ENCODE peak calls at places on chromosome 4, in seven cellular contexts. F is IMR-90, B is lower lobe of right lung, L is colonic mucosa, Z is lung, E is breast epithelium, Q is thyroid gland. M is an unnamed sample.

GRCh38 chr4:151753056-151753455 is 7.8 kb downstream of the GATB start:
- DNase-seq in Z (no peak), L (no peak), B (no peak), F (peak; percentile 38), Q (no peak), E (no peak), M (no peak)

GRCh38 chr4:98659106-98659592 is 738 bp upstream of the TSPAN5 start:
- DNase-seq in E (no peak), L (peak; percentile 32), B (no peak), Z (no peak), Q (peak; percentile 12), F (peak; percentile 57), M (no peak)

GRCh38 chr4:72208421-72209075 is 176.7 kb downstream of the NPFFR2 start:
- DNase-seq in F (no peak), B (no peak), Q (no peak), Z (no peak), E (no peak), L (no peak), M (no peak)

GRCh38 chr4:10033191-10033881 is 12.0 kb upstream of the SLC2A9 start:
- DNase-seq in L (no peak), B (no peak), Q (no peak), F (peak; percentile 71), Z (no peak), E (no peak), M (no peak)

GRCh38 chr4:121126449-121127006 is 37.6 kb downstream of the TNIP3 start:
- DNase-seq in Z (no peak), E (no peak), F (no peak), L (no peak), B (no peak), Q (no peak), M (no peak)

GRCh38 chr4:113080050-113080449 is 30.6 kb downstream of the ANK2 start:
- DNase-seq in Q (no peak), F (peak; percentile 2), L (no peak), B (no peak), E (no peak), Z (no peak), M (no peak)

GRCh38 chr4:77015390-77015789 is 60.4 kb downstream of the CCNI start:
- DNase-seq in B (no peak), Q (no peak), F (peak; percentile 90), L (no peak), E (no peak), Z (no peak), M (no peak)

GRCh38 chr4:68773699-68774098 is 42.1 kb upstream of the UGT2B10 start:
- DNase-seq in Q (no peak), B (no peak), E (no peak), L (no peak), Z (no peak), F (no peak), M (no peak)

GRCh38 chr4:122976111-122976510 is 53.7 kb upstream of the NUDT6 start:
- DNase-seq in Z (no peak), F (no peak), L (no peak), E (no peak), Q (no peak), B (no peak), M (no peak)

GRCh38 chr4:164383187-164384181 is 370.4 kb upstream of the SMIM31 start:
- DNase-seq in E (no peak), B (no peak), Z (no peak), F (peak; percentile 0), Q (no peak), L (no peak), M (no peak)

GRCh38 chr4:183139972-183140570 is 41.0 kb downstream of the WWC2 start:
- DNase-seq in Q (no peak), L (no peak), F (peak; percentile 58), Z (no peak), E (no peak), B (no peak), M (no peak)

GRCh38 chr4:165208741-165209388 is 1.5 kb downstream of the KLHL2 start:
- DNase-seq in E (no peak), Z (no peak), L (no peak), Q (peak; percentile 57), B (no peak), F (no peak), M (peak; percentile 27)

GRCh38 chr4:84501721-84502267 is 2.7 kb upstream of the NKX6-1 start:
- DNase-seq in Z (no peak), Q (no peak), F (no peak), L (no peak), B (no peak), E (no peak), M (no peak)

GRCh38 chr4:23614284-23614892 is 275.5 kb downstream of the PPARGC1A start:
- DNase-seq in Z (no peak), E (no peak), Q (peak; percentile 2), L (no peak), B (no peak), F (peak; percentile 1), M (no peak)
- TF ChIP-seq CTCF in Z (no peak), E (no peak), Q (peak; percentile 37), L (no peak), B (peak; percentile 40), F (peak; percentile 4), M (no peak)

GRCh38 chr4:174214102-174214878 is 69.2 kb downstream of the FBXO8 start:
- DNase-seq in L (no peak), E (no peak), Z (no peak), Q (no peak), B (no peak), F (no peak), M (no peak)
- H3K4me1 ChIP-seq in L (peaks cover 10% of the 10 kb centered on the region), E (no peaks in the 10 kb centered on the region), Z (peaks cover 16% of the 10 kb centered on the region), Q (peaks cover 12% of the 10 kb centered on the region), B (peaks cover 35% of the 10 kb centered on the region), F (peaks cover 2% of the 10 kb centered on the region), M (peaks cover 45% of the 10 kb centered on the region)

GRCh38 chr4:19969492-19969891 is 282.2 kb upstream of the SLIT2 start:
- DNase-seq in Q (no peak), F (no peak), B (no peak), Z (no peak), E (no peak), L (no peak), M (no peak)
- TF ChIP-seq CTCF in Q (no peak), F (no peak), B (no peak), Z (no peak), E (no peak), L (no peak), M (no peak)

GRCh38 chr4:147833741-147834140 is 101.9 kb downstream of the ARHGAP10 start:
- DNase-seq in F (no peak), Q (no peak), B (no peak), Z (no peak), L (no peak), E (no peak), M (no peak)

GRCh38 chr4:147831452-147832192 is 99.7 kb downstream of the ARHGAP10 start:
- DNase-seq in Z (peak; percentile 40), Q (peak; percentile 11), E (no peak), L (peak; percentile 29), B (no peak), F (peak; percentile 93), M (no peak)

GRCh38 chr4:147830987-147831386 is 99.1 kb downstream of the ARHGAP10 start:
- DNase-seq in L (no peak), F (peak; percentile 63), Q (no peak), B (no peak), E (no peak), Z (no peak), M (no peak)

GRCh38 chr4:147834480-147834879 is 102.6 kb downstream of the ARHGAP10 start:
- DNase-seq in F (no peak), E (no peak), Z (no peak), Q (no peak), B (no peak), L (no peak), M (no peak)

DNA sequence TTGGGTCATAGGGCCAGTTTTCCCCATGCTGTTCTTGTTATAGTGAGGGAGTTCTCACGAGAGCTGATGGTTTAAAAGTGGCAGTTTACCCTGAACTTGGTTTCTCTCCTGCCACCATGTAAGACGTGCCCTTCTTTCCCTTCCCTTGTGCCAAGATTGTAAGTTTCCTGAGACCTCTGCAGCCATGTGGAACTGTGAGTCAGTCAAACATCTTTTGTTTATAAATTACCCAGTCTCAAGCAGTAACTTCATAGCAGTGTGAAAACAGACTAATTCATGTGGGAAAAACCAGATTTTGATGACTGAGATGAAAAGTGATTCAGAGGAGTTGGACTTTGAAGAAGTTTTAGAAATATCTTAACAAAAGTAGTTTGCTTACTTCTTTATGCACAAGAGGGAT is 101.4 kb downstream of the ARHGAP10 start:
- DNase-seq in Q (no peak), L (no peak), E (no peak), F (peak; percentile 82), B (no peak), Z (no peak), M (no peak)
- H3K4me1 ChIP-seq in Q (peaks cover 16% of the 10 kb centered on the region), L (no peaks in the 10 kb centered on the region), E (no peaks in the 10 kb centered on the region), F (peaks cover 27% of the 10 kb centered on the region), B (peaks cover 54% of the 10 kb centered on the region), Z (peaks cover 14% of the 10 kb centered on the region), M (no peaks in the 10 kb centered on the region)

M was measured in CD8-positive, alpha-beta T cell.